ENCODE peak calls at places on chromosomes 4 and X, in four cellular contexts. V is activated CD8-positive, alpha-beta memory T cell treated with anti-CD3 and anti-CD28 coated beads for 48 hours; S is pancreas; H is activated gamma-delta T cell treated with Interleukin-2 at 50 U/mL for 16 hours. O is an unnamed sample.

GRCh38 chr4:100106982-100107381 is 83.3 kb downstream of the DDIT4L start:
- DNase-seq in V (no peak), S (no peak), H (peak; percentile 28), O (peak; percentile 54)

GRCh38 chr4:185587444-185588161 is 52.3 kb upstream of the PDLIM3 start:
- DNase-seq in V (peak; percentile 7), S (no peak), H (no peak), O (peak; percentile 92)

GRCh38 chr4:126269106-126269505 is 954.4 kb downstream of the FAT4 start:
- DNase-seq in V (no peak), S (no peak), H (no peak), O (no peak)

GRCh38 chrX:34884693-34885277 is 57.8 kb upstream of the FAM47B start:
- DNase-seq in V (no peak), S (no peak), H (no peak), O (no peak)

GRCh38 chr4:29734785-29735184 is 985.4 kb upstream of the PCDH7 start:
- DNase-seq in V (no peak), S (no peak), H (no peak), O (no peak)

GRCh38 chr4:159003420-159004253 is 99.2 kb upstream of the RAPGEF2 start:
- DNase-seq in V (no peak), S (no peak), H (no peak), O (no peak)

GRCh38 chrX:129247642-129248041 is 275.6 kb downstream of the SMARCA1 start:
- DNase-seq in V (no peak), S (no peak), H (no peak), O (no peak)

GRCh38 chr4:3644849-3645627 is 112.8 kb upstream of the LRPAP1 start:
- DNase-seq in V (no peak), S (no peak), H (no peak), O (no peak)

GRCh38 chrX:13059676-13060499 is 15.5 kb upstream of the FAM9C start:
- DNase-seq in V (no peak), S (no peak), H (no peak), O (no peak)

GRCh38 chrX:153689654-153690465 is 2.1 kb downstream of the SLC6A8 start:
- DNase-seq in V (no peak), S (peak; percentile 57), H (no peak), O (no peak)

GRCh38 chr4:128166982-128167381 is 105.9 kb downstream of the LARP1B start:
- DNase-seq in V (no peak), S (no peak), H (no peak), O (no peak)

GRCh38 chr4:88964450-88964849 is 92.5 kb downstream of the FAM13A start:
- DNase-seq in V (no peak), S (no peak), H (no peak), O (no peak)

GRCh38 chr4:185470503-185471195 is 884 bp downstream of the CCDC110 start:
- DNase-seq in V (peak; percentile 23), S (peak; percentile 89), H (no peak), O (peak; percentile 76)

GRCh38 chrX:125769628-125770027 is 396.5 kb downstream of the DCAF12L2 start:
- DNase-seq in V (no peak), S (no peak), H (no peak), O (no peak)

GRCh38 chr4:137775701-137776100 is 243.4 kb upstream of the PCDH18 start:
- DNase-seq in V (no peak), S (no peak), H (no peak), O (no peak)

GRCh38 chrX:101676571-101676970 is 16.9 kb upstream of the ARMCX2 start:
- DNase-seq in V (no peak), S (no peak), H (no peak), O (no peak)

GRCh38 chrX:3351287-3351686 is 4.8 kb upstream of the MXRA5 start:
- DNase-seq in V (no peak), S (no peak), H (no peak), O (no peak)

GRCh38 chrX:21770631-21771321 is 12.9 kb upstream of the SMPX start:
- DNase-seq in V (no peak), S (no peak), H (no peak), O (no peak)

GRCh38 chr4:112523764-112524505 is 8.0 kb upstream of the NEUROG2 start:
- DNase-seq in V (peak; percentile 47), S (peak; percentile 91), H (peak; percentile 69), O (peak; percentile 82)

GRCh38 chr4:150385606-150386005 is 196.3 kb upstream of the MAB21L2 start:
- DNase-seq in V (no peak), S (no peak), H (no peak), O (no peak)

GRCh38 chrX:119105826-119106225 is 21.8 kb downstream of the KIAA1210 start:
- DNase-seq in V (no peak), S (no peak), H (no peak), O (no peak)

GRCh38 chr4:124903995-124904722 is 191.6 kb upstream of the ANKRD50 start:
- DNase-seq in V (no peak), S (no peak), H (no peak), O (no peak)

GRCh38 chr4:139596680-139597279 is 40.8 kb upstream of the SETD7 start:
- DNase-seq in V (no peak), S (no peak), H (no peak), O (no peak)

GRCh38 chrX:24097741-24098140 is 43.0 kb downstream of the EIF2S3 start:
- DNase-seq in V (no peak), S (no peak), H (no peak), O (no peak)

GRCh38 chrX:129785160-129785947 is 5.6 kb downstream of the SASH3 start:
- DNase-seq in V (no peak), S (no peak), H (no peak), O (no peak)

GRCh38 chrX:153804100-153804595 is 9.7 kb downstream of the SSR4 start:
- DNase-seq in V (no peak), S (no peak), H (no peak), O (no peak)

GRCh38 chr4:1299301-1299860 is 9.7 kb downstream of the MAEA start:
- DNase-seq in V (no peak), S (no peak), H (no peak), O (no peak)

GRCh38 chrX:52934704-52935468 is 23.4 kb downstream of the FAM156A start:
- DNase-seq in V (peak; percentile 99), S (peak; percentile 99), H (peak; percentile 94), O (peak; percentile 96)

GRCh38 chrX:40843643-40844042 is 108.3 kb upstream of the MED14 start:
- DNase-seq in V (no peak), S (no peak), H (no peak), O (no peak)

GRCh38 chr4:48109413-48110263 is 24.4 kb downstream of the TXK start:
- DNase-seq in V (no peak), S (no peak), H (no peak), O (peak; percentile 55)

GRCh38 chrX:9141496-9141895 is 107.6 kb upstream of the FAM9B start:
- DNase-seq in V (no peak), S (no peak), H (no peak), O (no peak)

GRCh38 chr4:94995684-94996394 is 238.1 kb downstream of the BMPR1B start:
- DNase-seq in V (no peak), S (no peak), H (no peak), O (no peak)

GRCh38 chr4:180751009-180751408 is 1492.2 kb upstream of the TENM3 start:
- DNase-seq in V (no peak), S (no peak), H (no peak), O (no peak)

GRCh38 chr4:26936284-26937065 is 75.8 kb downstream of the STIM2 start:
- DNase-seq in V (no peak), S (no peak), H (no peak), O (no peak)

GRCh38 chr4:76406070-76406469 is 14.9 kb downstream of the CCDC158 start:
- DNase-seq in V (no peak), S (no peak), H (no peak), O (no peak)

GRCh38 chr4:89752932-89753598 is 83.9 kb downstream of the SNCA start:
- DNase-seq in V (no peak), S (no peak), H (no peak), O (no peak)

GRCh38 chr4:173168396-173169177 is at the start of gene GALNT7:
- DNase-seq in V (peak; percentile 42), S (peak; percentile 86), H (peak; percentile 57), O (peak; percentile 60)

GRCh38 chr4:156875697-156876096 is 95.9 kb downstream of the PDGFC start:
- DNase-seq in V (no peak), S (no peak), H (no peak), O (no peak)